ENCODE peak calls at places on chromosomes 13 and 19, in nine cellular contexts. V, I, P, G, M, Q, D, C and S are unnamed samples.

GRCh38 chr19:14476663-14477401 is 1.7 kb upstream of the PTGER1 start:
- DNase-seq in G (peak; percentile 88), V (peak; percentile 47), I (no peak), C (peak; percentile 69), P (peak; percentile 55), Q (no peak), M (no peak), D (no peak), S (no peak)

GRCh38 chr13:109971006-109971744 is 184.8 kb upstream of the IRS2 start:
- DNase-seq in I (no peak), G (no peak), D (no peak), C (no peak), Q (no peak), M (no peak), P (no peak), V (no peak), S (peak; percentile 52)

GRCh38 chr13:52827839-52828238 is 20.6 kb downstream of the PCDH8 start:
- DNase-seq in C (no peak), I (no peak), M (no peak), G (no peak), P (no peak), Q (no peak), D (no peak), V (no peak), S (no peak)

GRCh38 chr13:64505511-64505910 is 2724.6 kb downstream of the PCDH9 start:
- DNase-seq in D (no peak), G (peak; percentile 80), P (no peak), V (no peak), Q (no peak), C (no peak), I (no peak), M (no peak), S (no peak)

GRCh38 chr19:6572217-6572616 is 18.7 kb downstream of the CD70 start:
- DNase-seq in M (peak; percentile 39), Q (no peak), P (peak; percentile 47), I (peak; percentile 24), G (no peak), C (peak; percentile 54), V (no peak), D (peak; percentile 28), S (peak; percentile 46)

GRCh38 chr19:20422616-20423205 is 142.9 kb downstream of the ZNF737 start:
- DNase-seq in D (no peak), C (no peak), I (no peak), M (no peak), V (no peak), G (no peak), P (no peak), Q (no peak), S (no peak)

GRCh38 chr19:21098291-21098690 is 16.3 kb downstream of the ZNF714 start:
- DNase-seq in G (no peak), M (no peak), I (no peak), V (no peak), P (no peak), C (no peak), D (no peak), Q (no peak), S (no peak)

GRCh38 chr19:12782424-12783225 is 7.3 kb upstream of the HOOK2 start:
- DNase-seq in Q (peak; percentile 92), V (peak; percentile 93), P (peak; percentile 92), I (peak; percentile 79), D (peak; percentile 93), C (peak; percentile 94), G (peak; percentile 85), M (peak; percentile 94), S (peak; percentile 99)

DNA sequence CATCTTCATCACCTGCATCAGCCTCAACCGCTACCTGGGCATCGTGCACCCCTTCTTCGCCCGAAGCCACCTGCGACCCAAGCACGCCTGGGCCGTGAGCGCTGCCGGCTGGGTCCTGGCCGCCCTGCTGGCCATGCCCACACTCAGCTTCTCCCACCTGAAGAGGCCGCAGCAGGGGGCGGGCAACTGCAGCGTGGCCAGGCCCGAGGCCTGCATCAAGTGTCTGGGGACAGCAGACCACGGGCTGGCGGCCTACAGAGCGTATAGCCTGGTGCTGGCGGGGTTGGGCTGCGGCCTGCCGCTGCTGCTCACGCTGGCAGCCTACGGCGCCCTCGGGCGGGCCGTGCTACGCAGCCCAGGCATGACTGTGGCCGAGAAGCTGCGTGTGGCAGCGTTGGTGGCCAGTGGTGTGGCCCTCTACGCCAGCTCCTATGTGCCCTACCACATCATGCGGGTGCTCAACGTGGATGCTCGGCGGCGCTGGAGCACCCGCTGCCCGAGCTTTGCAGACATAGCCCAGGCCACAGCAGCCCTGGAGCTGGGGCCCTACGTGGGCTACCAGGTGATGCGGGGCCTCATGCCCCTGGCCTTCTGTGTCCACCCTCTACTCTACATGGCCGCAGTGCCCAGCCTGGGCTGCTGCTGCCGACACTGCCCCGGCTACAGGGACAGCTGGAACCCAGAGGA is 2.6 kb downstream of the P2RY11 start:
- DNase-seq in V (no peak), G (no peak), M (no peak), Q (no peak), D (no peak), P (no peak), C (no peak), I (no peak), S (peak; percentile 86)
- TF ChIP-seq POLR2A in V (no peak), G (no peak), M (no peak), Q (no peak), D (peak; percentile 29), P (no peak), C (no peak), I (no peak), S (no peak)

GRCh38 chr13:22040810-22041364 is 370.0 kb downstream of the FGF9 start:
- DNase-seq in D (no peak), C (no peak), V (no peak), G (no peak), M (no peak), Q (no peak), P (no peak), I (no peak), S (peak; percentile 56)
- H3K4me3 ChIP-seq in D (no peak overlapping the region), C (no peak overlapping the region), V (no peak overlapping the region), G (no peak overlapping the region), M (peak overlapping the region; percentile 22), Q (no peak overlapping the region), P (no peak overlapping the region), I (no peak overlapping the region), S (no peak overlapping the region)

GRCh38 chr19:56980864-56981263 is 138.9 kb upstream of the USP29 start:
- DNase-seq in P (peak; percentile 87), G (no peak), I (no peak), Q (no peak), M (no peak), C (no peak), V (peak; percentile 86), D (no peak), S (no peak)
- TF ChIP-seq CTCF in P (no peak), G (no peak), I (no peak), Q (no peak), M (no peak), C (no peak), V (no peak), D (no peak), S (no peak)

GRCh38 chr19:43505941-43506340 is 1.4 kb upstream of the PHLDB3 start:
- DNase-seq in M (no peak), V (no peak), D (no peak), P (no peak), I (no peak), Q (no peak), C (no peak), G (no peak), S (no peak)
- TF ChIP-seq POLR2A in M (no peak), V (no peak), D (no peak), P (no peak), I (no peak), Q (no peak), C (no peak), G (no peak), S (no peak)